ENCODE peak calls at places on chromosomes 5 and 9, in ten cellular contexts. L is activated CD4-positive, CD25-positive, alpha-beta regulatory T cell treated with anti-CD3 and anti-CD28 coated beads, Interleukin-2, amount 50 U/mL, for 72 hours; C is stomach; D is AG09319; B is activated T-cell treated with anti-CD3 and anti-CD28 coated beads for 4 hours; K is activated effector memory CD4-positive, alpha-beta T cell treated with Interleukin-2 at 50 U/mL for 16 hours; P is hepatic stellate cell; O is IMR-90; Q is skeletal muscle cell; H is WTC11. J is an unnamed sample.

GRCh38 chr5:5145651-5146529 is 5.8 kb downstream of the ADAMTS16 start:
- DNase-seq in L (no peak), C (no peak), D (no peak), B (no peak), K (no peak), P (no peak), O (peak), Q (peak), H (no peak), J (no peak)

GRCh38 chr5:7261049-7261448 is 134.9 kb upstream of the ADCY2 start:
- DNase-seq in L (no peak), C (no peak), D (peak), B (no peak), K (no peak), P (peak), O (no peak), Q (no peak), H (peak), J (no peak)

GRCh38 chr5:108074626-108075025 is 307.3 kb downstream of the FBXL17 start:
- DNase-seq in L (no peak), C (no peak), D (no peak), B (no peak), K (no peak), P (no peak), O (no peak), Q (no peak), H (no peak), J (no peak)

GRCh38 chr5:132408456-132408855 is 38.9 kb downstream of the SLC22A5 start:
- DNase-seq in L (no peak), C (no peak), D (no peak), B (no peak), K (no peak), P (no peak), O (no peak), Q (no peak), H (no peak), J (no peak)

GRCh38 chr5:171450423-171451246 is 31.2 kb downstream of the FGF18 start:
- DNase-seq in L (no peak), C (peak), D (peak), B (peak), K (no peak), P (peak), O (peak), Q (peak), H (peak), J (peak)

GRCh38 chr5:84384604-84385575 is at the start of gene EDIL3:
- DNase-seq in L (no peak), C (no peak), D (no peak), B (no peak), K (no peak), P (no peak), O (peak), Q (no peak), H (peak), J (no peak)

GRCh38 chr9:69674741-69675438 is 2.7 kb upstream of the APBA1 start:
- DNase-seq in L (no peak), C (no peak), D (peak), B (no peak), K (no peak), P (peak), O (peak), Q (peak), H (no peak), J (peak)

GRCh38 chr5:38154615-38155204 is 103.6 kb upstream of the EGFLAM start:
- DNase-seq in L (no peak), C (no peak), D (no peak), B (no peak), K (no peak), P (no peak), O (no peak), Q (no peak), H (no peak), J (no peak)

GRCh38 chr5:60161340-60161934 is 267.9 kb upstream of the PDE4D start:
- DNase-seq in L (no peak), C (no peak), D (no peak), B (no peak), K (no peak), P (peak), O (peak), Q (no peak), H (no peak), J (no peak)

GRCh38 chr5:1640276-1640898 is 116.6 kb upstream of the LPCAT1 start:
- DNase-seq in L (no peak), C (no peak), D (no peak), B (no peak), K (no peak), P (no peak), O (no peak), Q (no peak), H (no peak), J (no peak)

GRCh38 chr9:89835676-89836075 is 230.9 kb downstream of the GADD45G start:
- DNase-seq in L (no peak), C (no peak), D (no peak), B (no peak), K (no peak), P (no peak), O (no peak), Q (no peak), H (no peak), J (no peak)

GRCh38 chr5:149489605-149490037 is 61.6 kb downstream of the CSNK1A1 start:
- DNase-seq in L (no peak), C (no peak), D (no peak), B (no peak), K (no peak), P (no peak), O (peak), Q (no peak), H (no peak), J (no peak)

GRCh38 chr5:139167952-139168720 is 30.0 kb downstream of the SIL1 start:
- DNase-seq in L (no peak), C (no peak), D (no peak), B (no peak), K (no peak), P (no peak), O (no peak), Q (no peak), H (no peak), J (no peak)

GRCh38 chr9:79382468-79382867 is 189.3 kb upstream of the TLE4 start:
- DNase-seq in L (no peak), C (no peak), D (no peak), B (no peak), K (no peak), P (no peak), O (no peak), Q (no peak), H (no peak), J (no peak)

GRCh38 chr5:150438873-150439546 is 10.5 kb downstream of the RPS14 start:
- DNase-seq in L (no peak), C (no peak), D (no peak), B (no peak), K (no peak), P (peak), O (no peak), Q (no peak), H (peak), J (no peak)

GRCh38 chr5:64963278-64963677 is 194.5 kb downstream of the CWC27 start:
- DNase-seq in L (no peak), C (no peak), D (no peak), B (no peak), K (no peak), P (no peak), O (no peak), Q (no peak), H (no peak), J (no peak)

GRCh38 chr5:116424951-116425350 is 149.7 kb downstream of the SEMA6A start:
- DNase-seq in L (no peak), C (no peak), D (no peak), B (no peak), K (no peak), P (no peak), O (no peak), Q (no peak), H (no peak), J (no peak)

GRCh38 chr9:85421641-85422040 is 320.1 kb downstream of the AGTPBP1 start:
- DNase-seq in L (no peak), C (no peak), D (no peak), B (no peak), K (no peak), P (no peak), O (no peak), Q (no peak), H (no peak), J (no peak)

GRCh38 chr5:154778534-154778933 is 23.4 kb downstream of the LARP1 start:
- DNase-seq in L (no peak), C (no peak), D (no peak), B (no peak), K (no peak), P (no peak), O (no peak), Q (no peak), H (no peak), J (no peak)

GRCh38 chr9:132694144-132694543 is 23.9 kb downstream of the GTF3C4 start:
- DNase-seq in L (no peak), C (no peak), D (no peak), B (peak), K (no peak), P (no peak), O (peak), Q (no peak), H (no peak), J (no peak)

GRCh38 chr9:75265525-75265972 is 177.2 kb downstream of the OSTF1 start:
- DNase-seq in L (peak), C (peak), D (no peak), B (peak), K (no peak), P (peak), O (peak), Q (peak), H (peak), J (no peak)

GRCh38 chr9:18610956-18611355 is 137.0 kb downstream of the ADAMTSL1 start:
- DNase-seq in L (no peak), C (no peak), D (no peak), B (no peak), K (no peak), P (no peak), O (peak), Q (peak), H (no peak), J (no peak)

GRCh38 chr5:180233729-180234128 is 24.7 kb upstream of the RASGEF1C start:
- DNase-seq in L (no peak), C (no peak), D (no peak), B (no peak), K (no peak), P (no peak), O (no peak), Q (no peak), H (no peak), J (no peak)

GRCh38 chr9:1083325-1083913 is 33.3 kb downstream of the DMRT2 start:
- DNase-seq in L (no peak), C (no peak), D (no peak), B (no peak), K (no peak), P (no peak), O (no peak), Q (no peak), H (peak), J (no peak)

GRCh38 chr5:40623480-40624420 is 56.0 kb upstream of the PTGER4 start:
- DNase-seq in L (no peak), C (no peak), D (no peak), B (no peak), K (no peak), P (no peak), O (no peak), Q (no peak), H (no peak), J (no peak)

GRCh38 chr5:147989239-147989638 is 74.5 kb upstream of the SPINK5 start:
- DNase-seq in L (no peak), C (no peak), D (no peak), B (no peak), K (no peak), P (no peak), O (no peak), Q (no peak), H (no peak), J (no peak)

J was measured in AG04450.